ENCODE peak calls at places on chromosomes 3 and 15, in six cellular contexts. One of them, this sample, is unnamed.

GRCh38 chr3:49013738-49014660 is 4.4 kb downstream of the DALRD3 start:
- DNase-seq in K562: peak
- DNase-seq in GM12878: no peak
- DNase-seq in GM12892: peak
- DNase-seq in SK-N-SH: peak
- DNase-seq in HepG2: peak
- DNase-seq in this sample: peak

GRCh38 chr3:64642327-64643151 is 45.3 kb downstream of the ADAMTS9 start:
- DNase-seq in K562: no peak
- DNase-seq in GM12878: no peak
- DNase-seq in GM12892: no peak
- DNase-seq in SK-N-SH: no peak
- DNase-seq in HepG2: no peak
- DNase-seq in this sample: no peak

GRCh38 chr3:51681453-51681852 is 10.4 kb downstream of the TEX264 start:
- DNase-seq in K562: no peak
- DNase-seq in GM12878: no peak
- DNase-seq in GM12892: no peak
- DNase-seq in SK-N-SH: no peak
- DNase-seq in HepG2: no peak
- DNase-seq in this sample: no peak

GRCh38 chr3:37588761-37589160 is 272.9 kb upstream of the CTDSPL start:
- DNase-seq in K562: no peak
- DNase-seq in GM12878: no peak
- DNase-seq in GM12892: no peak
- DNase-seq in SK-N-SH: no peak
- DNase-seq in HepG2: no peak
- DNase-seq in this sample: no peak

GRCh38 chr15:70474682-70475438 is 288.5 kb downstream of the UACA start:
- DNase-seq in K562: no peak
- DNase-seq in GM12878: no peak
- DNase-seq in GM12892: no peak
- DNase-seq in SK-N-SH: no peak
- DNase-seq in HepG2: no peak
- DNase-seq in this sample: no peak

GRCh38 chr15:90860942-90861675 is 7.3 kb upstream of the FURIN start:
- DNase-seq in K562: no peak
- DNase-seq in GM12878: no peak
- DNase-seq in GM12892: no peak
- DNase-seq in SK-N-SH: no peak
- DNase-seq in HepG2: peak
- DNase-seq in this sample: no peak

GRCh38 chr3:52444860-52445793 is at the start of gene SEMA3G:
- DNase-seq in K562: peak
- DNase-seq in GM12878: no peak
- DNase-seq in GM12892: peak
- DNase-seq in SK-N-SH: peak
- DNase-seq in HepG2: peak
- DNase-seq in this sample: peak

GRCh38 chr3:160185711-160186110 is 39.5 kb upstream of the C3orf80 start:
- DNase-seq in K562: no peak
- DNase-seq in GM12878: no peak
- DNase-seq in GM12892: no peak
- DNase-seq in SK-N-SH: no peak
- DNase-seq in HepG2: no peak
- DNase-seq in this sample: no peak

GRCh38 chr15:69599271-69599670 is 146.7 kb downstream of the RPLP1 start:
- DNase-seq in K562: no peak
- DNase-seq in GM12878: no peak
- DNase-seq in GM12892: no peak
- DNase-seq in SK-N-SH: no peak
- DNase-seq in HepG2: no peak
- DNase-seq in this sample: no peak

GRCh38 chr3:13459605-13460340 is 20.3 kb upstream of the HDAC11 start:
- DNase-seq in K562: peak
- DNase-seq in GM12878: no peak
- DNase-seq in GM12892: no peak
- DNase-seq in SK-N-SH: no peak
- DNase-seq in HepG2: no peak
- DNase-seq in this sample: no peak

GRCh38 chr15:50968353-50968752 is 59.9 kb downstream of the AP4E1 start:
- DNase-seq in K562: no peak
- DNase-seq in GM12878: no peak
- DNase-seq in GM12892: no peak
- DNase-seq in SK-N-SH: no peak
- DNase-seq in HepG2: no peak
- DNase-seq in this sample: no peak

GRCh38 chr15:63060699-63061098 is 18.2 kb downstream of the TPM1 start:
- DNase-seq in K562: no peak
- DNase-seq in GM12878: no peak
- DNase-seq in GM12892: no peak
- DNase-seq in SK-N-SH: no peak
- DNase-seq in HepG2: no peak
- DNase-seq in this sample: no peak

GRCh38 chr3:3259181-3259580 is 79.7 kb upstream of the CRBN start:
- DNase-seq in K562: no peak
- DNase-seq in GM12878: no peak
- DNase-seq in GM12892: no peak
- DNase-seq in SK-N-SH: no peak
- DNase-seq in HepG2: no peak
- DNase-seq in this sample: no peak

GRCh38 chr3:113405180-113405579 is 36.1 kb downstream of the CFAP44 start:
- DNase-seq in K562: no peak
- DNase-seq in GM12878: peak
- DNase-seq in GM12892: no peak
- DNase-seq in SK-N-SH: no peak
- DNase-seq in HepG2: no peak
- DNase-seq in this sample: no peak

GRCh38 chr15:70281261-70281810 is 183.6 kb upstream of the TLE3 start:
- DNase-seq in K562: no peak
- DNase-seq in GM12878: no peak
- DNase-seq in GM12892: no peak
- DNase-seq in SK-N-SH: no peak
- DNase-seq in HepG2: no peak
- DNase-seq in this sample: no peak

GRCh38 chr15:40914486-40914885 is 14.7 kb upstream of the DLL4 start:
- DNase-seq in K562: peak
- DNase-seq in GM12878: no peak
- DNase-seq in GM12892: no peak
- DNase-seq in SK-N-SH: no peak
- DNase-seq in HepG2: no peak
- DNase-seq in this sample: no peak

GRCh38 chr15:52252781-52253180 is 42.8 kb downstream of the MYO5C start:
- DNase-seq in K562: peak
- DNase-seq in GM12878: no peak
- DNase-seq in GM12892: no peak
- DNase-seq in SK-N-SH: no peak
- DNase-seq in HepG2: peak
- DNase-seq in this sample: no peak

GRCh38 chr15:49438970-49439631 is 16.1 kb downstream of the FGF7 start:
- DNase-seq in K562: peak
- DNase-seq in GM12878: peak
- DNase-seq in GM12892: no peak
- DNase-seq in SK-N-SH: no peak
- DNase-seq in HepG2: no peak
- DNase-seq in this sample: no peak

GRCh38 chr3:143585720-143586456 is 262.4 kb downstream of the SLC9A9 start:
- DNase-seq in K562: no peak
- DNase-seq in GM12878: peak
- DNase-seq in GM12892: no peak
- DNase-seq in SK-N-SH: no peak
- DNase-seq in HepG2: no peak
- DNase-seq in this sample: no peak

GRCh38 chr3:13860001-13860400 is 19.9 kb downstream of the WNT7A start:
- DNase-seq in K562: no peak
- DNase-seq in GM12878: no peak
- DNase-seq in GM12892: no peak
- DNase-seq in SK-N-SH: no peak
- DNase-seq in HepG2: no peak
- DNase-seq in this sample: no peak

DNA sequence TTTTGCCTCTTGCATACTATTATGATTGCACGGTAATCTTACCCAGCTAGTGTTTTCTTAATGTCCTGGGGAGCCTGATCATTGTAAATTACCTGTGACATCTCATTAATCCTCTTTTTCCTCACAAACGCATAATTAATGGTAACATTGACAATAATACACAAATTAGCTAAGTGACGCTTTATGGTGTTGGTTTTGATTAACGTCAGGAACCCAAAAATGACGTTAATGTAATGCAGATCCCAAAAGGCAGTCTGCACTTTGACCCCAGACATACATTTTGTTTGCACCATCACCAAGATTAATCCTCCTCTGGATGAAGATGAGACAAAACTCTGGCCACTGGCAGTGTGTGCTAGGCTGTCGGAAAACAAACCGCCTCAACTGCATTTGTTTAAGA is 84.0 kb upstream of the CDIN1 start:
- DNase-seq in K562: no peak
- DNase-seq in GM12878: no peak
- DNase-seq in GM12892: no peak
- DNase-seq in SK-N-SH: no peak
- DNase-seq in HepG2: no peak
- DNase-seq in this sample: no peak
- TF ChIP-seq TAF1 in K562: no peak
- TF ChIP-seq TAF1 in GM12878: no peak
- TF ChIP-seq TAF1 in GM12892: no peak
- TF ChIP-seq TAF1 in SK-N-SH: no peak
- TF ChIP-seq TAF1 in HepG2: no peak
- TF ChIP-seq TAF1 in this sample: no peak

GRCh38 chr3:99170867-99171517 is 269.5 kb upstream of the DCBLD2 start:
- DNase-seq in K562: no peak
- DNase-seq in GM12878: no peak
- DNase-seq in GM12892: no peak
- DNase-seq in SK-N-SH: no peak
- DNase-seq in HepG2: no peak
- DNase-seq in this sample: no peak

GRCh38 chr3:99171815-99172214 is 270.3 kb upstream of the DCBLD2 start:
- DNase-seq in K562: no peak
- DNase-seq in GM12878: no peak
- DNase-seq in GM12892: no peak
- DNase-seq in SK-N-SH: no peak
- DNase-seq in HepG2: no peak
- DNase-seq in this sample: no peak

GRCh38 chr3:99175276-99175801 is 273.8 kb upstream of the DCBLD2 start:
- DNase-seq in K562: no peak
- DNase-seq in GM12878: no peak
- DNase-seq in GM12892: no peak
- DNase-seq in SK-N-SH: no peak
- DNase-seq in HepG2: no peak
- DNase-seq in this sample: no peak

GRCh38 chr3:99176169-99176964 is 274.9 kb upstream of the DCBLD2 start:
- DNase-seq in K562: no peak
- DNase-seq in GM12878: no peak
- DNase-seq in GM12892: no peak
- DNase-seq in SK-N-SH: no peak
- DNase-seq in HepG2: no peak
- DNase-seq in this sample: no peak

DNA sequence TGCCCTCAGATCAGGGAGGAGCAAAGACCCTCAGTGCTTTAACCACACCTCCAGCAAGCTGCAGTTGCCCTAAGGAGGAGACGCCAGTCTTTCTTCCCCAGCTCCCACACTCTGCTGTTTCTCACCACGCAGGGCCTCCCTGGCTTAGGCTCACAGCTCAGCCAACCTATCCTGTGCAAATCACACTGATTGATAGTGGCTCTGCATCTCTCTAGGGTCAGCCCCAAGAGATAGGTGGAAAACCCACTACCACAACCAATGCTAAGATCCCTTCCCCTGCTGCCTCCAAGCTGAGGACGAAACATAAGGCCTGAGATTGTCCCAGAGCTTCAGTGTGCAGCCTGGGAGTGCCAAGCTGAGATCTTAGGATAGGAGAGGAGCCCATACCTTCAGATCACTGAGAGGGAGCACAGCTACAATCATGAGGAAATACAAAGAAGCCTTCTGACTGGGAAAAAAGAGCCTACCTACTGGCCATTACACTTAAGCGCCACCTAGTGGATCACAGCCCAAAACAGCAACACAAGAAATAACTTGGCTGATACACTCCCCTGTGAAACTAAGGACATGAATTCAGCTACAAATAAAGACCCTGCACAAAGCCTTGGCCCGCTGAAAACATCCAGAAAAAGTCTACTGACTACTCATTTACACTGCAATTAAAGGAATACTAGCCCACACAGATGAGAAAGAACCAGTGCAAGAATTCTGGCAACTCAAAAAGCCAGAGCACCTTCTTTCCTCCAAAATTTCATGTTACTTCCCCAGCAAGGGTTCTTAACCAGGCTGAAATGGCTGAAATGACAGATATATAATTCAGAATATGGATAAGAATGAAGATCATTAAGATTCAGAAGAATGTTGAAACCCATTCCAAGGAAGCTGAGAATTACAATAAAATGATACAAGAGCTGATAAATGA is 271.5 kb upstream of the DCBLD2 start:
- DNase-seq in K562: peak
- DNase-seq in GM12878: peak
- DNase-seq in GM12892: no peak
- DNase-seq in SK-N-SH: peak
- DNase-seq in HepG2: peak
- DNase-seq in this sample: peak
- TF ChIP-seq TAF1 in K562: no peak
- TF ChIP-seq TAF1 in GM12878: no peak
- TF ChIP-seq TAF1 in GM12892: no peak
- TF ChIP-seq TAF1 in SK-N-SH: peak
- TF ChIP-seq TAF1 in HepG2: no peak
- TF ChIP-seq TAF1 in this sample: no peak

DNA sequence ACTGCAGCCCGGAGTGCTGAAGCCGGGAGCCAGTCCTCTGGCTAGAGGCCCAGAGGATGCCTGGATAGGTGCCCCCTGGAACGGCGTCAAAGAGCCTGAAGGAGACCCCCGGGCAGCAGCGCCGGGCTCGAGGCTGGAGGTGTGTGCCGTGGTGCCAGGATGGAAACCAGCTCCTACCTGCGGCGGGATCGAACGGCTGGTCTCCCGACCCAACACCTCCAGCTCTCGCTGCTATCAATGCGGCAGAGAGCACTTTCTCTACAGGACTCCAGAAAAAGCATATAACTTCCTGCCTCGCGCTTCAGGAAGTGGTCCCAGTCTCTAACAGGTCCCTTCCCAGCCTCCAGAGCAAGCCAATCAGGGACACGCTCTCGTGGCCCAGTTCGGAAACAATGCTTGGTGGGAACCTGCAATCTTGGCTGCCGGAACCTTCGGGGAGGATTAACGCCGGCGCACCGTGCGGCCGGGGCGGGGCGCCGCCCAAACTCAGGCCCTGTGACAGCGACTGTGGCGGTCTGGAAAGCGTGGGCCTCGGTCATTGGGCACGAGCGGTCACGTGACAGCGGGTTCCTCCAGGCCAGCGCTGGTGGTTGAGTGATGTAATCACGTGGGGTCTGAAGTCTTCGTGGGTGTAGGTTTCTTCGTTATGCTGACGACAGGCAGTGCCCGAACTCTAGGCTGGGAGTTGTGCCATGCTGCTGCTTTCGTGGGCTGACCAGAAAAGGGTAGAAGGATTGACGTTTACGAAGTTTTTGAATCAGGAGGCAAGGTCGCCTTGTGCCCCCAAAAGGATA is at the start of gene SLC33A1:
- DNase-seq in K562: peak
- DNase-seq in GM12878: peak
- DNase-seq in GM12892: peak
- DNase-seq in SK-N-SH: peak
- DNase-seq in HepG2: peak
- DNase-seq in this sample: peak
- TF ChIP-seq TAF1 in K562: peak
- TF ChIP-seq TAF1 in GM12878: peak
- TF ChIP-seq TAF1 in GM12892: peak
- TF ChIP-seq TAF1 in SK-N-SH: peak
- TF ChIP-seq TAF1 in HepG2: peak
- TF ChIP-seq TAF1 in this sample: peak

GRCh38 chr3:6825527-6825926 is 35.4 kb upstream of the GRM7 start:
- DNase-seq in K562: no peak
- DNase-seq in GM12878: no peak
- DNase-seq in GM12892: no peak
- DNase-seq in SK-N-SH: peak
- DNase-seq in HepG2: no peak
- DNase-seq in this sample: no peak
- TF ChIP-seq TAF1 in K562: no peak
- TF ChIP-seq TAF1 in GM12878: no peak
- TF ChIP-seq TAF1 in GM12892: no peak
- TF ChIP-seq TAF1 in SK-N-SH: no peak
- TF ChIP-seq TAF1 in HepG2: no peak
- TF ChIP-seq TAF1 in this sample: no peak

This sample was measured in GM12891.